ENCODE peak calls at places on chromosomes 13 and 19, in six cellular contexts. K, S, I, M, R and X are unnamed samples.

GRCh38 chr13:61734683-61735082 is 319.0 kb upstream of the PCDH20 start:
- DNase-seq in S (no peak), M (no peak), I (no peak), R (no peak), K (no peak), X (no peak)

GRCh38 chr13:99856021-99856420 is 115.5 kb downstream of the ZIC5 start:
- DNase-seq in S (no peak), I (no peak), K (no peak), M (no peak), R (no peak), X (no peak)

GRCh38 chr13:87999791-88000190 is 328.6 kb downstream of the SLITRK5 start:
- DNase-seq in M (no peak), I (no peak), S (no peak), R (no peak), K (no peak), X (no peak)

GRCh38 chr13:50144473-50145160 is 129.4 kb downstream of the KCNRG start:
- DNase-seq in R (no peak), K (no peak), S (no peak), M (no peak), I (no peak), X (no peak)

GRCh38 chr13:19052931-19053330 is 128.7 kb downstream of the TUBA3C start:
- DNase-seq in K (no peak), I (no peak), S (no peak), M (no peak), R (no peak), X (no peak)

GRCh38 chr13:73092831-73093230 is 34.0 kb downstream of the KLF5 start:
- DNase-seq in K (no peak), M (no peak), R (no peak), S (no peak), I (no peak), X (no peak)

GRCh38 chr13:101127741-101128353 is 288.5 kb downstream of the NALCN start:
- DNase-seq in R (no peak), K (no peak), I (no peak), M (peak; percentile 27), S (no peak), X (no peak)

GRCh38 chr13:112943309-112944125 is 25.5 kb upstream of the MCF2L start:
- DNase-seq in R (no peak), K (peak; percentile 61), S (no peak), M (no peak), I (peak; percentile 61), X (no peak)

GRCh38 chr19:43422000-43422688 is 7.5 kb downstream of the TEX101 start:
- DNase-seq in R (no peak), S (no peak), M (no peak), I (no peak), K (no peak), X (no peak)

GRCh38 chr13:113550453-113550852 is 34.1 kb upstream of the TFDP1 start:
- DNase-seq in R (peak; percentile 9), K (peak; percentile 13), M (no peak), S (no peak), I (no peak), X (no peak)

GRCh38 chr19:41577144-41577830 is 1.3 kb downstream of the CEACAM21 start:
- DNase-seq in M (no peak), S (no peak), R (no peak), K (no peak), I (no peak), X (no peak)

GRCh38 chr19:47122359-47123335 is 8.0 kb upstream of the SAE1 start:
- DNase-seq in R (no peak), M (no peak), S (no peak), K (no peak), I (no peak), X (no peak)

GRCh38 chr13:69474286-69474685 is 633.3 kb upstream of the ATXN8OS start:
- DNase-seq in R (no peak), K (no peak), S (no peak), M (no peak), I (no peak), X (no peak)

GRCh38 chr19:13825489-13826475 is 30.5 kb downstream of the ZSWIM4 start:
- DNase-seq in S (no peak), R (no peak), K (no peak), M (peak; percentile 87), I (no peak), X (no peak)

GRCh38 chr19:741506-742131 is 9.3 kb upstream of the MISP start:
- DNase-seq in I (no peak), S (no peak), K (no peak), R (no peak), M (peak; percentile 65), X (no peak)

GRCh38 chr13:110788778-110789177 is 75.3 kb downstream of the ING1 start:
- DNase-seq in M (no peak), S (no peak), R (no peak), I (no peak), K (no peak), X (no peak)
- TF ChIP-seq CTCF in M (no peak), S (no peak), R (no peak), I (no peak), K (no peak), X (no peak)

DNA sequence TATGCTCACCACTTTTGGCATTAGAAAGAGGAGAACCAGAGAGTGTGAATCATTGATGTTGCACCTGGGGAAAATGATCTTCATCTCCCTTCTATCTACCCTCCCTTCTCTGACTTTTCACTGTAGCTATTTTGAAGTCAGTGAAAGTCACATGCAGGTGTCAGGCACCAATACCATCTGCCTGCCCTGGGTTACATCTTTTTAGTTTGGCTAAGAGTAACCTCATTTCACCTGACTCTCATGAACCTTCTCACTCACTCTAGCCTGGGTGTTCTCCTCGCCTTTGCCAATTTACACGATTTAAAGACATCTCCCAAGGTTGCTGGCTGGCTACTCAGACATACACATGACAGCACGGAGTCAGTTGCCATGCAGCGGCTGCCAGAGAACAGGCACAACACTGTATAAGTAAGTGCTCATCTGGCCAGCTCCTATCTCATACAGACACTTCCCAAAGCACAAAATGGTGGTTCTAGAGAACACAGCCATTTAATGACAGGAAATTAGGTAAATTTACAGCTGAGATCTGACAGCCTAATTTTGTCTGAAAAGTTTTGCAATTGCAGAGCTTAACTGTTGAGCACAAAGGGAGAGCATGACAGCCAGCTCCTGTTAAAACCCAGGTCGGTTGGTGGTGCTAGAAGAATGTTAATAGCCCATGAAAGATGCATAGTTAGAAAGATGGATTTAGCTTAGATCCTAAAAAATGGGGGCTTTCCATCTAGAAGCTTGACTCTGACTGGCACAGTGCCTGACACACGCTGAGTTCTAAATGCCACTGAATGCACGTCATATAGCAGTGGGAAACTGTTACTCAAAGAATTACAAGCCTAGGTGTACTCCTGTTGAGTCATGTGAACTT is 32.5 kb downstream of the LCP1 start:
- DNase-seq in R (no peak), K (no peak), S (no peak), I (no peak), M (no peak), X (no peak)
- TF ChIP-seq POLR2A in R (no peak), K (no peak), S (no peak), I (no peak), M (no peak), X (no peak)

DNA sequence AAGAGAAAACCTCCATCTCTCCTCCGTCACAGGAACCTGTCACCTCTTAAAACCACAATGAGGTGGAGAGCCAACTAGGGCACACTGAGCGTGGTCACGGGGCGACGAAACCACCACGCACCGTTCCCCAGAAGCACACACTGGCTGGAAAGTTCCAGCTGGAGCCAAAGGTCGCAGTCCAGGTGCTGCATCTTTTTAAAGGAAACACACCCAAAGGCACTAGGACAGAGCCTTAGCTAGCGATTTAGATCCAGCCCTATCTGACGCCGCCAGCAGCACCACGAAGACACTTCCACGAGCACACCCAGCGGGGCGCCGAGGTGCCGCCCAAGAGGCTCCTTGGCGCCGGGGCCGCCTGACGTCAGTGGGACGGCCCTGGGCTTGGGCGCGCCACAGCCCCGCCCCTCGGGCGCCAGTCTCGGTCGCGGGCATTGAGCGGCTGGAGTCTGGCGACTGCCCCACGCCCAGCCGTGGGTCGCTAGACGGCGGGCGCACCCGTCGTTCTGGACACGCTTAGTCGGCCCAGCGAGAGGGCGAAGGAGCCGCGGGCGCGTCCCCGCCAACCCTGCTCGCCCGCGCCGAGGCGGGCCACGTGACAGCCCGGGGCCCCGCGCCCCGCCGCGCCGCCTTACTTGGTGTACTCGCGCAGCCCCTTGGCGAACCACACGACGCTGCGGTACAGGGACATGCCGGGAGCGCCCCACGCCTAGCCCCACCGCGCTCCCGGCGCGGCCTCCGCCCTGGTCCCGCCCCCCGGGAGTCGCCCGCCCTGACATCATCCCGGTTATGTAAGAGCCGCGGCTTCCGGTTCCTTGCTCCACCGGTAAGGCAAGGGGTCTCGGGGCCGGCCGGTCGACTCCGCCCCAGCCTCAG is at the start of gene DHRS12:
- DNase-seq in M (peak; percentile 92), I (peak; percentile 93), K (peak; percentile 94), R (peak; percentile 92), S (peak; percentile 89), X (peak; percentile 61)
- TF ChIP-seq CTCF in M (peak; percentile 22), I (no peak), K (no peak), R (no peak), S (no peak), X (no peak)

GRCh38 chr19:5111051-5111450 is 142.1 kb downstream of the KDM4B start:
- DNase-seq in M (no peak), S (no peak), K (no peak), I (no peak), R (no peak), X (no peak)
- TF ChIP-seq POLR2A in M (no peak), S (no peak), K (no peak), I (no peak), R (no peak), X (no peak)

DNA sequence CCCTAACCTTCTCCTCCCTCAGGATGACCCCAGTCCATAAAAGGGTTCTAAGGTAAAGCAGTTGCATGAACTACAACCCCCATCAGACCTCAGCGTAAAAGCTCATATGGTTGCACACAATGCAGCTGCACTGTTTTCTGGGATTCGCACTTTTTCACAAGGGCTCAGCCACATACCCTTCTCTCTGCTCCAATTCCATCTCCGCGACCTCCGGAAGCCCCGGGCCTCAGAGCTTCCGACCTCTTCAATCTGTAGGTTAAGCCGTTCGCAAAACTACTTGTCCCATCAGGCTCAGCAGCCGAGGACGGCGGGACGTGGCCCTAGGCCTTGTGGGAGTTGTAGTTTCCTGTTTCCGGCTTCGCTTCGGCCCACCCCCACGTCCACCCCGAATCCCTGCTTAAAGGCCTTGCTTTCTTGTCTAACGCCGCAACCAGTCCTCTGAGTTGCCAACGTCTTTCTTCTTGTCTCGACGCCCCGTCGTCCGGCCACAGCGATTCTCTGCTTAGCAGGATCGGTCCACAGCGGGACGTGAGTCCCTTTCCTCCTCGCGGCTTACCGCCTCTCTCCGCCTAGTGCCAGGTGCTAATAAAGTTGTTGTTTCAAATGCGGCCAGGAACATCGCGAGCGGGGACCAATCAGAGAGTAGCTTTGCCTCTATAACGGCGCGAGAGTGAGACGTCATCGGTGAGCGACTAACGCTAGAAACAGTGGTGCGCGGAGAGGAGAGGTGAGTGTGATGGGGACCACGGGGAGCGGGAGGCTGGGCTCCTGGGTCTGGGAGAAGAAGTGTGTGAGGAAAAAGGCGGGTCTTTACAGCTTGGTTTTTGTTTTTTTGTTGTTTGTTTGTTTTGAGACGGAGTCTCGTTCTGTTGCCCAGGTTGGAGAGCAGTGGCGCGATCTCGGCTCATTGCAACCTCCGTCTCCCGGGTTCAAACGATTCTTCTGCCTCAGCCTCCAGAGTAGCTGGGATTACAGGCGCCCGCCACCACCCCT is at the start of the genes PRPF31 and TFPT:
- DNase-seq in I (peak; percentile 98), R (peak; percentile 97), S (peak; percentile 98), K (peak; percentile 98), M (peak; percentile 99), X (peak; percentile 94)
- TF ChIP-seq CTCF in I (no peak), R (no peak), S (no peak), K (no peak), M (no peak), X (no peak)

GRCh38 chr13:51249254-51249653 is 27.1 kb downstream of the FAM124A start:
- DNase-seq in R (no peak), K (no peak), M (no peak), I (no peak), S (no peak), X (no peak)
- TF ChIP-seq POLR2A in R (no peak), K (no peak), M (no peak), I (no peak), S (no peak), X (no peak)

GRCh38 chr13:51814825-51815650 is 11.1 kb upstream of the DHRS12 start:
- DNase-seq in M (peak; percentile 65), I (peak; percentile 78), K (peak; percentile 60), R (no peak), S (no peak), X (no peak)
- TF ChIP-seq CTCF in M (peak; percentile 77), I (peak; percentile 71), K (peak; percentile 83), R (peak; percentile 83), S (no peak), X (peak; percentile 78)